ENCODE peak calls at places on chromosomes 11 and 22, in nine cellular contexts. One of them, this sample, is unnamed.

GRCh38 chr11:33620423-33621120 is 80.1 kb downstream of the C11orf91 start:
- DNase-seq in stomach: no peak
- DNase-seq in CD4-positive, alpha-beta T cell: no peak
- DNase-seq in thoracic aorta: no peak
- DNase-seq in A549: no peak
- DNase-seq in fibroblast of lung: peak
- DNase-seq in tibial nerve: no peak
- DNase-seq in astrocyte: peak
- DNase-seq in heart right ventricle: no peak
- DNase-seq in this sample: no peak

GRCh38 chr11:76501526-76501925 is 56.7 kb downstream of the EMSY start:
- DNase-seq in heart right ventricle: no peak
- DNase-seq in thoracic aorta: no peak
- DNase-seq in tibial nerve: no peak
- DNase-seq in stomach: no peak
- DNase-seq in CD4-positive, alpha-beta T cell: no peak
- DNase-seq in astrocyte: no peak
- DNase-seq in A549: no peak
- DNase-seq in fibroblast of lung: no peak
- DNase-seq in this sample: no peak

GRCh38 chr22:37499006-37499707 is 13.0 kb upstream of the MFNG start:
- DNase-seq in tibial nerve: no peak
- DNase-seq in fibroblast of lung: peak
- DNase-seq in stomach: peak
- DNase-seq in CD4-positive, alpha-beta T cell: no peak
- DNase-seq in astrocyte: no peak
- DNase-seq in heart right ventricle: no peak
- DNase-seq in A549: no peak
- DNase-seq in thoracic aorta: no peak
- DNase-seq in this sample: no peak

GRCh38 chr11:70637949-70638598 is 239.7 kb downstream of the CTTN start:
- DNase-seq in stomach: no peak
- DNase-seq in astrocyte: no peak
- DNase-seq in heart right ventricle: no peak
- DNase-seq in tibial nerve: no peak
- DNase-seq in A549: no peak
- DNase-seq in CD4-positive, alpha-beta T cell: no peak
- DNase-seq in thoracic aorta: no peak
- DNase-seq in fibroblast of lung: no peak
- DNase-seq in this sample: no peak

GRCh38 chr11:10377182-10377581 is 72.3 kb downstream of the ADM start:
- DNase-seq in heart right ventricle: no peak
- DNase-seq in A549: no peak
- DNase-seq in tibial nerve: no peak
- DNase-seq in astrocyte: no peak
- DNase-seq in CD4-positive, alpha-beta T cell: no peak
- DNase-seq in fibroblast of lung: no peak
- DNase-seq in thoracic aorta: no peak
- DNase-seq in stomach: no peak
- DNase-seq in this sample: no peak

GRCh38 chr11:107563702-107564101 is 1.8 kb downstream of the ALKBH8 start:
- DNase-seq in stomach: no peak
- DNase-seq in CD4-positive, alpha-beta T cell: peak
- DNase-seq in fibroblast of lung: peak
- DNase-seq in A549: peak
- DNase-seq in thoracic aorta: no peak
- DNase-seq in heart right ventricle: peak
- DNase-seq in astrocyte: peak
- DNase-seq in tibial nerve: peak
- DNase-seq in this sample: peak

GRCh38 chr11:48004456-48004855 is 24.1 kb downstream of the PTPRJ start:
- DNase-seq in stomach: no peak
- DNase-seq in astrocyte: no peak
- DNase-seq in thoracic aorta: no peak
- DNase-seq in CD4-positive, alpha-beta T cell: no peak
- DNase-seq in A549: no peak
- DNase-seq in fibroblast of lung: no peak
- DNase-seq in tibial nerve: no peak
- DNase-seq in heart right ventricle: no peak
- DNase-seq in this sample: no peak

GRCh38 chr11:44753965-44754645 is 27.3 kb downstream of the TSPAN18 start:
- DNase-seq in astrocyte: no peak
- DNase-seq in A549: no peak
- DNase-seq in heart right ventricle: no peak
- DNase-seq in tibial nerve: peak
- DNase-seq in CD4-positive, alpha-beta T cell: no peak
- DNase-seq in fibroblast of lung: no peak
- DNase-seq in thoracic aorta: no peak
- DNase-seq in stomach: no peak
- DNase-seq in this sample: no peak

GRCh38 chr11:26297179-26297970 is 34.6 kb upstream of the ANO3 start:
- DNase-seq in CD4-positive, alpha-beta T cell: no peak
- DNase-seq in astrocyte: peak
- DNase-seq in fibroblast of lung: peak
- DNase-seq in thoracic aorta: no peak
- DNase-seq in heart right ventricle: no peak
- DNase-seq in stomach: no peak
- DNase-seq in A549: peak
- DNase-seq in tibial nerve: peak
- DNase-seq in this sample: no peak

GRCh38 chr11:92296138-92296515 is 71.5 kb downstream of the FAT3 start:
- DNase-seq in astrocyte: peak
- DNase-seq in thoracic aorta: no peak
- DNase-seq in stomach: no peak
- DNase-seq in fibroblast of lung: peak
- DNase-seq in A549: no peak
- DNase-seq in tibial nerve: no peak
- DNase-seq in heart right ventricle: no peak
- DNase-seq in CD4-positive, alpha-beta T cell: no peak
- DNase-seq in this sample: no peak

GRCh38 chr11:61969838-61970452 is 2.5 kb upstream of the FTH1 start:
- DNase-seq in fibroblast of lung: peak
- DNase-seq in thoracic aorta: no peak
- DNase-seq in A549: no peak
- DNase-seq in tibial nerve: no peak
- DNase-seq in astrocyte: peak
- DNase-seq in CD4-positive, alpha-beta T cell: no peak
- DNase-seq in stomach: no peak
- DNase-seq in heart right ventricle: no peak
- DNase-seq in this sample: no peak

GRCh38 chr11:128288368-128288767 is 299.0 kb downstream of the ETS1 start:
- DNase-seq in tibial nerve: no peak
- DNase-seq in thoracic aorta: no peak
- DNase-seq in CD4-positive, alpha-beta T cell: no peak
- DNase-seq in astrocyte: no peak
- DNase-seq in fibroblast of lung: no peak
- DNase-seq in heart right ventricle: no peak
- DNase-seq in stomach: no peak
- DNase-seq in A549: no peak
- DNase-seq in this sample: no peak

GRCh38 chr22:46056169-46057041 is 79.4 kb upstream of the WNT7B start:
- DNase-seq in heart right ventricle: no peak
- DNase-seq in fibroblast of lung: no peak
- DNase-seq in astrocyte: peak
- DNase-seq in stomach: peak
- DNase-seq in A549: no peak
- DNase-seq in thoracic aorta: no peak
- DNase-seq in tibial nerve: no peak
- DNase-seq in CD4-positive, alpha-beta T cell: no peak
- DNase-seq in this sample: no peak

GRCh38 chr11:101166038-101166437 is 36.4 kb upstream of the PGR start:
- DNase-seq in stomach: no peak
- DNase-seq in astrocyte: no peak
- DNase-seq in tibial nerve: no peak
- DNase-seq in heart right ventricle: no peak
- DNase-seq in fibroblast of lung: no peak
- DNase-seq in CD4-positive, alpha-beta T cell: no peak
- DNase-seq in thoracic aorta: no peak
- DNase-seq in A549: no peak
- DNase-seq in this sample: no peak

GRCh38 chr22:39117585-39118191 is 20.6 kb downstream of the APOBEC3H start:
- DNase-seq in stomach: peak
- DNase-seq in heart right ventricle: peak
- DNase-seq in fibroblast of lung: peak
- DNase-seq in CD4-positive, alpha-beta T cell: peak
- DNase-seq in A549: peak
- DNase-seq in astrocyte: no peak
- DNase-seq in tibial nerve: peak
- DNase-seq in thoracic aorta: no peak
- DNase-seq in this sample: peak

GRCh38 chr11:14312736-14313438 is 46.1 kb downstream of the RRAS2 start:
- DNase-seq in heart right ventricle: no peak
- DNase-seq in thoracic aorta: no peak
- DNase-seq in stomach: no peak
- DNase-seq in fibroblast of lung: peak
- DNase-seq in A549: no peak
- DNase-seq in astrocyte: peak
- DNase-seq in CD4-positive, alpha-beta T cell: no peak
- DNase-seq in tibial nerve: no peak
- DNase-seq in this sample: no peak

GRCh38 chr22:20198527-20199319 is 47.9 kb upstream of the CCDC188 start:
- DNase-seq in heart right ventricle: no peak
- DNase-seq in A549: no peak
- DNase-seq in fibroblast of lung: no peak
- DNase-seq in thoracic aorta: no peak
- DNase-seq in stomach: no peak
- DNase-seq in CD4-positive, alpha-beta T cell: no peak
- DNase-seq in astrocyte: no peak
- DNase-seq in tibial nerve: no peak
- DNase-seq in this sample: no peak
- H3K27ac ChIP-seq in heart right ventricle: no peak
- H3K27ac ChIP-seq in A549: no peak
- H3K27ac ChIP-seq in fibroblast of lung: no peak
- H3K27ac ChIP-seq in thoracic aorta: no peak
- H3K27ac ChIP-seq in stomach: no peak
- H3K27ac ChIP-seq in CD4-positive, alpha-beta T cell: no peak
- H3K27ac ChIP-seq in astrocyte: no peak
- H3K27ac ChIP-seq in tibial nerve: no peak
- H3K27ac ChIP-seq in this sample: no peak

GRCh38 chr11:36564376-36565032 is 3.3 kb upstream of the RAG1 start:
- DNase-seq in heart right ventricle: peak
- DNase-seq in CD4-positive, alpha-beta T cell: peak
- DNase-seq in A549: peak
- DNase-seq in stomach: peak
- DNase-seq in fibroblast of lung: peak
- DNase-seq in thoracic aorta: no peak
- DNase-seq in astrocyte: peak
- DNase-seq in tibial nerve: peak
- DNase-seq in this sample: peak

GRCh38 chr11:36557991-36558390 is 9.8 kb upstream of the RAG1 start:
- DNase-seq in astrocyte: no peak
- DNase-seq in heart right ventricle: no peak
- DNase-seq in tibial nerve: no peak
- DNase-seq in A549: no peak
- DNase-seq in CD4-positive, alpha-beta T cell: no peak
- DNase-seq in fibroblast of lung: no peak
- DNase-seq in thoracic aorta: no peak
- DNase-seq in stomach: no peak
- DNase-seq in this sample: no peak

DNA sequence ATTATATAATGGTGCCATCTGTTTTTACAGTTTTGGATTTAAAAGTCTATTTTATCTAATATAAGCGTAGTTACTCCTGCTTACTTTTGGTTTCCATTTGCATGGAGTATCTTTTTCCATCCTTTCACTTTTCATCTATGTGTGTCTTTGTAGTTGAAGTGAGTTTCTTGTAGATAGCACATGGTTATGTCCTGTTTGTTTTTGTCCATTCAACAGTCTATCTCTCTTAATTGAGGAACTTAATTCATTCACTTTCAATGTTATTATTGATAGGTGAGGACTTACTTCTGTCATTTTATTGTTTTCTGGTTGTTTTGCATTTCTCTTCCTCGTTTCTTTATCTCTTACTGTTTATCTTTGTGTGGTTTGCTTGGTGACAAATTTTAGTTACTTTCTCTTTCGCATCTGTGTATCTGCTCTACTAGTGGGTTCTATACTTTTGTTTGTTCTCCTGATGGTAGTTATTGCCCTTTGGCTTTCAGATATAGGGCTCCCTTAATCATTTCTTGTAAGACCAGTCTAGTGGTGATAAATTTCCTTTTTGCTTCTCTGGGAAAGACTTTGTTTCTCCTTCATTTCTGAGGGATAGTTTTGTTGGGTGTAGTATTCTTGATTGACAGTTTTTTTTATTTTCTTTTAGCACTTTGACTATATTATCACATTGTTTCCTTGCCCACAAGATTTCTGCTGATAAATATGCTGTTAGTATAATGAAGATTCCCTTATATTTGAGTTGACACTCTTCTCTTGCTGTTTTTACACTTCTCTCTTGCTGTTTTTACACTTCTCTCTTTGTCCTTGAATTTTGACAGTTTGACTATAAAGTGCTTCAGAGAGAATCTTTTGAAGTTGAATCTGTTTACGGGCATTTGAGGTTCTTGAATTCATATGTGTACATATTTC is 9.0 kb upstream of the RAG1 start:
- DNase-seq in CD4-positive, alpha-beta T cell: no peak
- DNase-seq in heart right ventricle: no peak
- DNase-seq in tibial nerve: no peak
- DNase-seq in fibroblast of lung: no peak
- DNase-seq in thoracic aorta: no peak
- DNase-seq in A549: no peak
- DNase-seq in astrocyte: no peak
- DNase-seq in stomach: no peak
- DNase-seq in this sample: no peak
- H3K27ac ChIP-seq in CD4-positive, alpha-beta T cell: no peak
- H3K27ac ChIP-seq in heart right ventricle: no peak
- H3K27ac ChIP-seq in tibial nerve: no peak
- H3K27ac ChIP-seq in fibroblast of lung: no peak
- H3K27ac ChIP-seq in thoracic aorta: no peak
- H3K27ac ChIP-seq in A549: no peak
- H3K27ac ChIP-seq in astrocyte: no peak
- H3K27ac ChIP-seq in stomach: no peak
- H3K27ac ChIP-seq in this sample: peak

GRCh38 chr11:120067361-120068113 is 70.4 kb downstream of the TRIM29 start:
- DNase-seq in CD4-positive, alpha-beta T cell: no peak
- DNase-seq in tibial nerve: no peak
- DNase-seq in A549: no peak
- DNase-seq in fibroblast of lung: no peak
- DNase-seq in astrocyte: no peak
- DNase-seq in thoracic aorta: no peak
- DNase-seq in heart right ventricle: no peak
- DNase-seq in stomach: no peak
- DNase-seq in this sample: no peak
- H3K27ac ChIP-seq in CD4-positive, alpha-beta T cell: no peak
- H3K27ac ChIP-seq in tibial nerve: no peak
- H3K27ac ChIP-seq in A549: no peak
- H3K27ac ChIP-seq in fibroblast of lung: no peak
- H3K27ac ChIP-seq in astrocyte: no peak
- H3K27ac ChIP-seq in thoracic aorta: no peak
- H3K27ac ChIP-seq in heart right ventricle: no peak
- H3K27ac ChIP-seq in stomach: no peak
- H3K27ac ChIP-seq in this sample: no peak

DNA sequence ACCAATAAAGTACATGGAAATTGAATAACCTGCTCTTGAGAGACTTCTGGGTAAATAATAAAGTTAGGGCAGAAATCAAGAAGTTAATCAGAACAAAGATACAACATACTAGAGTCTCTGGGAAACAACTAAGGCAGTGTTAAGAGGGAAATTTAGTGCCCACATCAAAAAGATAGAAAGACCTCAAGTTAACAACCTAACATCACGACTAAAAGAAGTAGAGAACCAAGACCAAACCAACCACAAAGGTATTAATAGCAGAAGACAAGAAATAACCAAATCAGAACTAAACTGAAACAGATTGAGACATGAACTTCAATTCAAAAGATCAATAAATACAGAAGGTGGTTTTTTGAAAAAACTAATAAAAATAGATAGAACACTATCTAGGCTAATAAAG is 140.7 kb downstream of the JRKL start:
- DNase-seq in astrocyte: no peak
- DNase-seq in fibroblast of lung: no peak
- DNase-seq in tibial nerve: no peak
- DNase-seq in heart right ventricle: no peak
- DNase-seq in CD4-positive, alpha-beta T cell: no peak
- DNase-seq in A549: no peak
- DNase-seq in thoracic aorta: no peak
- DNase-seq in stomach: no peak
- DNase-seq in this sample: no peak
- H3K27ac ChIP-seq in astrocyte: no peak
- H3K27ac ChIP-seq in fibroblast of lung: no peak
- H3K27ac ChIP-seq in tibial nerve: no peak
- H3K27ac ChIP-seq in heart right ventricle: no peak
- H3K27ac ChIP-seq in CD4-positive, alpha-beta T cell: no peak
- H3K27ac ChIP-seq in A549: no peak
- H3K27ac ChIP-seq in thoracic aorta: no peak
- H3K27ac ChIP-seq in stomach: no peak
- H3K27ac ChIP-seq in this sample: no peak